ENCODE peak calls at places on chromosomes 7 and 10, in seven cellular contexts. B, J, N, P, M, W and Q are unnamed samples.

GRCh38 chr10:113316506-113316905 is 236.3 kb upstream of the HABP2 start:
- DNase-seq in B (no peak), J (no peak), N (no peak), P (no peak), M (no peak), W (no peak), Q (no peak)

GRCh38 chr10:30600005-30600404 is 29.5 kb downstream of the LYZL2 start:
- DNase-seq in B (no peak), J (no peak), N (no peak), P (no peak), M (no peak), W (no peak), Q (no peak)

GRCh38 chr10:57141708-57142107 is 780.6 kb upstream of the ZWINT start:
- DNase-seq in B (no peak), J (no peak), N (no peak), P (no peak), M (no peak), W (no peak), Q (no peak)

GRCh38 chr10:3478153-3478552 is 305.6 kb upstream of the PITRM1 start:
- DNase-seq in B (no peak), J (no peak), N (no peak), P (no peak), M (no peak), W (no peak), Q (no peak)

GRCh38 chr7:48962821-48963505 is 38.6 kb downstream of the CDC14C start:
- DNase-seq in B (no peak), J (no peak), N (no peak), P (no peak), M (no peak), W (peak; percentile 18), Q (no peak)

GRCh38 chr7:91940171-91940570 is 491 bp upstream of the AKAP9 start:
- DNase-seq in B (no peak), J (no peak), N (peak; percentile 19), P (peak; percentile 46), M (no peak), W (no peak), Q (no peak)

GRCh38 chr7:14950013-14950412 is 47.5 kb upstream of the DGKB start:
- DNase-seq in B (no peak), J (peak; percentile 2), N (no peak), P (no peak), M (no peak), W (no peak), Q (no peak)

GRCh38 chr7:105790996-105791395 is 85.4 kb downstream of the ATXN7L1 start:
- DNase-seq in B (no peak), J (peak; percentile 76), N (no peak), P (no peak), M (no peak), W (no peak), Q (no peak)

GRCh38 chr10:116899626-116900025 is 50.3 kb downstream of the ENO4 start:
- DNase-seq in B (no peak), J (no peak), N (no peak), P (no peak), M (no peak), W (no peak), Q (no peak)

GRCh38 chr7:135217645-135218509 is 6.6 kb upstream of the WDR91 start:
- DNase-seq in B (no peak), J (no peak), N (no peak), P (no peak), M (no peak), W (no peak), Q (no peak)

GRCh38 chr7:46155367-46155766 is 234.3 kb upstream of the IGFBP3 start:
- DNase-seq in B (no peak), J (no peak), N (no peak), P (no peak), M (no peak), W (no peak), Q (no peak)
- H3K4me1 ChIP-seq in B (no peaks in the 10 kb centered on the region), J (no peaks in the 10 kb centered on the region), N (no peaks in the 10 kb centered on the region), P (no peaks in the 10 kb centered on the region), M (no peaks in the 10 kb centered on the region), W (no peaks in the 10 kb centered on the region), Q (no peaks in the 10 kb centered on the region)

DNA sequence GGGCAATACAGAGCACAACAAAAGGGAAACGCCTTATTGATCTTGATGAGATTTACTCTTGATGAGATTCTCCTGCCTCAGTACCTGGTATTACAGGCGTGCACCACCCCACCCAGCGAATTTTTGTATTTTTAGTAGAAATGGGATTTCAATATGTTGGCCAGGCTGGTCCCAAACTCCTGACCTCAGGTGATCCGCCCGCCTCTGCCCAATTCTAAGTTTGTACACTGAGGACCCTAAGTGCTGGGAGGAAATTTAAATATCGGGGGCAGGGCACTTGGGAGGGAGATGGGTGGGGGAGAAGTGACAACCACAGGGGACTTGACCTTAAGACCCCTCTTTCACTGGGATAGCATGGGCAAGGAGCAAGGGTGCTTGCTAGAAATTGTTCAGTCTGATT is 14.1 kb downstream of the HNRNPF start:
- DNase-seq in B (no peak), J (no peak), N (no peak), P (no peak), M (no peak), W (no peak), Q (peak; percentile 53)
- H3K27ac ChIP-seq in B (peak overlapping the region; percentile 100), J (peak overlapping the region; percentile 96), N (peak overlapping the region; percentile 99), P (no peak overlapping the region), M (peak overlapping the region; percentile 100), W (peak overlapping the region; percentile 99), Q (peak overlapping the region; percentile 99)

GRCh38 chr7:2275101-2275500 is 33.1 kb downstream of the NUDT1 start:
- DNase-seq in B (no peak), J (no peak), N (no peak), P (no peak), M (no peak), W (no peak), Q (no peak)

GRCh38 chr7:2274666-2275065 is 32.6 kb downstream of the NUDT1 start:
- DNase-seq in B (no peak), J (no peak), N (no peak), P (no peak), M (no peak), W (no peak), Q (no peak)

GRCh38 chr7:2272031-2272430 is 30.0 kb downstream of the NUDT1 start:
- DNase-seq in B (no peak), J (no peak), N (no peak), P (no peak), M (no peak), W (no peak), Q (no peak)

GRCh38 chr7:2276107-2276506 is 34.1 kb downstream of the NUDT1 start:
- DNase-seq in B (peak; percentile 58), J (no peak), N (no peak), P (no peak), M (no peak), W (no peak), Q (no peak)

DNA sequence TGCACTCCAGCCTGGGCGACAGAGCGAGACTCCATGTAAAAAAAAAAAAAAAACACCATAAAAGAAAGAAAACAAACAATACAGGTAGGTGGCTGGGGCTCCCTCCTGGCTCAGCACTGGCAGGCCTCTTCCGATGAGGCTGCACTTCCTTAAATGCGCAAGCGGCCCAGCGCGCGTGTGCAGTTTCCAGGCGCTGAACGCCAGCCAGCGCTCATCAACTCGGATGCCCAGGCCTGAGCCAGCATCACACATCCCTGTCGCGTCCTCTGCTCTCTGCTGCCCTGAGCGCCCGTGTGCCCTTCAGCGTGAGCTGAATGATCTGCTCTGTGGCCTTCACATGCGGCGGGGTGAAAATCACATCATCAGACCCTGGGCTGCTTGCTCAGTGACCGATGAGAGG is 31.8 kb downstream of the NUDT1 start:
- DNase-seq in B (no peak), J (no peak), N (no peak), P (no peak), M (no peak), W (no peak), Q (no peak)
- TF ChIP-seq POLR2AphosphoS5 in B (no peak), J (no peak), N (no peak), P (no peak), M (no peak), W (no peak), Q (no peak)

DNA sequence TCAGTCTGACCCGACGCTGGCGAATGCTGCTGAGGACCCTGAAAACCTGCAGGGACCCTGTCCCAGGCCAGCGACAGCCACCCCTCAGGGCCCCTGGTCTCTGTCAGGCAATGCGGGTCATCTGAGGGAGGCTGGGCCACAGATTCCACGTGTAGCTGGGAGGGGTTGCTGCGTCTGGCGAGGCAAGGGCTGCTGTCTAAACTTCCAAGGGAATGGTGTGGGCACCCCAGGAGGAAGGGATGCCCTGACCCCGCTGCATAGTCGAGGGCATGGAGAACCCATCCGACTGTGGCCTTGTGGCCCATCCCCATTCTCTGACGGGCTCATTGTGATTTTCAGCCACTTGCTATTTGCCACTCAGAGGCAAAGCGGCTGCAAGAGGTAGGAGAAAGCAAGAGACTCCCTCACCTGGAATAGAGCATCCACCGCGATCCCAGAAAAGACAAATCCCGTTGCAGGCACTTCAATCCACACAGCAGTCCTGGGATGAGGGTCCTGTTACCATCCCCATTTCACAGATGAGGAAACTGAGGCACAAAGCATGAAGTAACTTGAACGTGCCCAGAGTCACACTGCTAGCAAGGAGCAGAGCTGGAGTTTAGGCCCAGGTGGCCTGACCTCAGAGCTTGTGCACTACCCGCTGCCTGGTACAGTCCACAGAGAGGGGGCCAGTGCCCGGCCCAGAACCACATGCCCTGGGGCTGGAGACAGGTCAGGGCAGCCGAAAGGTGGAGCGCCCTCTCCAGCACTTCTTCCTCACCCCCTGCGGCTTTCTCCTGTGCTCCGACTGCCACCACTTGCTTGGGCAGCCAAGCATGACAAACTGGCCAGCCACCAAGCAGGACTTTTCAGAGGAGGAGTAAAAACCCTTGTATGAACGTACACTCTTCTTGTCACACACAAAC is 163.8 kb upstream of the KLF14 start:
- DNase-seq in B (peak; percentile 43), J (no peak), N (no peak), P (no peak), M (no peak), W (no peak), Q (no peak)
- H3K4me1 ChIP-seq in B (peaks cover 100% of the 10 kb centered on the region), J (peaks cover 90% of the 10 kb centered on the region), N (peaks cover 48% of the 10 kb centered on the region), P (peaks cover 77% of the 10 kb centered on the region), M (peaks cover 96% of the 10 kb centered on the region), W (peaks cover 3% of the 10 kb centered on the region), Q (peaks cover 82% of the 10 kb centered on the region)

GRCh38 chr10:132329565-132330485 is 2.2 kb upstream of the LRRC27 start:
- DNase-seq in B (no peak), J (no peak), N (no peak), P (peak; percentile 65), M (no peak), W (no peak), Q (peak; percentile 66)

GRCh38 chr10:132331259-132331955 is 586 bp upstream of the LRRC27 start:
- DNase-seq in B (no peak), J (no peak), N (no peak), P (no peak), M (no peak), W (no peak), Q (no peak)

GRCh38 chr10:132331956-132332749 is at the start of gene LRRC27:
- DNase-seq in B (peak; percentile 100), J (peak; percentile 80), N (peak; percentile 99), P (peak; percentile 98), M (peak; percentile 99), W (peak; percentile 96), Q (peak; percentile 99)

GRCh38 chr10:132328738-132329137 is 3.3 kb upstream of the LRRC27 start:
- DNase-seq in B (no peak), J (no peak), N (no peak), P (no peak), M (no peak), W (no peak), Q (peak; percentile 58)

DNA sequence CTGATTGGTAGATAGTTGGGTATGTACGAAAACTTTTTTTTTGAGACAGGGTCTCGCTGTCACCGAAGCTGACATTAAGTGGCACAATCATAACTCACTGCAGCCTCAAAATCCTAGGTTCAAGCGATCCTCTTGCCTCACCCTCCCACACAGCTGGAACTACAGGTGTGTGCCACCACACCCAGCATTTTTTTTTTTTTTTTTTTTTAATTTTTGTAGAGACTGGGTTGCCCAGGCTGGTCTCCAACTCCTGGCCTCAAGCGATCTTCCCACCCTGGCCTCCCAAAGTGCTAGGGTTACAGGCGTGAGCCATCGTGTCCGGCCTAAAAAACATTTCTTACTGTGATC is 1.5 kb upstream of the LRRC27 start:
- DNase-seq in B (no peak), J (no peak), N (no peak), P (no peak), M (no peak), W (no peak), Q (peak; percentile 37)
- H3K27ac ChIP-seq in B (peak overlapping the region; percentile 68), J (peak overlapping the region; percentile 85), N (peak overlapping the region; percentile 88), P (peak overlapping the region; percentile 40), M (peak overlapping the region; percentile 84), W (no peak overlapping the region), Q (no peak overlapping the region)